ENCODE peak calls at places on chromosome 21, in seven cellular contexts. T is NCI-H1105 treated with DMSO at 0.1 percent for 48 hours; Y is Caco-2; S is fibroblast of lung; Q is astrocyte of the spinal cord; W is choroid plexus epithelial cell; F is activated CD4-positive, alpha-beta T cell treated with anti-CD3 and anti-CD28 coated beads, Interleukin-2, amount 50 U/mL, for 1 hour. V is an unnamed sample.

GRCh38 chr21:45256912-45257672 is 30.6 kb downstream of the POFUT2 start:
- DNase-seq in T (no peak), Y (no peak), S (no peak), Q (no peak), W (peak), F (no peak), V (no peak)

GRCh38 chr21:17370750-17371325 is 142.0 kb upstream of the CXADR start:
- DNase-seq in T (peak), Y (no peak), S (no peak), Q (no peak), W (peak), F (no peak), V (no peak)

GRCh38 chr21:32412162-32412997 is at the start of gene EVA1C:
- DNase-seq in T (peak), Y (no peak), S (peak), Q (peak), W (peak), F (peak), V (peak)

GRCh38 chr21:32529679-32530078 is 55.6 kb downstream of the TCP10L start:
- DNase-seq in T (no peak), Y (no peak), S (no peak), Q (no peak), W (peak), F (no peak), V (no peak)

GRCh38 chr21:16519012-16519411 is 789.2 kb downstream of the USP25 start:
- DNase-seq in T (no peak), Y (no peak), S (no peak), Q (no peak), W (no peak), F (no peak), V (no peak)

GRCh38 chr21:34669149-34669879 is 520 bp downstream of the CLIC6 start:
- DNase-seq in T (no peak), Y (no peak), S (no peak), Q (no peak), W (no peak), F (no peak), V (peak)

GRCh38 chr21:25107708-25108107 is 499.6 kb downstream of the MRPL39 start:
- DNase-seq in T (no peak), Y (no peak), S (peak), Q (peak), W (peak), F (no peak), V (no peak)

GRCh38 chr21:41168391-41169257 is 664 bp downstream of the BACE2 start:
- DNase-seq in T (peak), Y (no peak), S (peak), Q (peak), W (peak), F (no peak), V (peak)

GRCh38 chr21:46661211-46661625 is 25.7 kb downstream of the PRMT2 start:
- DNase-seq in T (no peak), Y (no peak), S (peak), Q (peak), W (peak), F (peak), V (peak)

GRCh38 chr21:16992448-16992847 is 520.4 kb upstream of the CXADR start:
- DNase-seq in T (no peak), Y (no peak), S (no peak), Q (no peak), W (no peak), F (no peak), V (no peak)

GRCh38 chr21:44751186-44751798 is 39.9 kb upstream of the TSPEAR start:
- DNase-seq in T (no peak), Y (no peak), S (no peak), Q (no peak), W (no peak), F (no peak), V (no peak)

GRCh38 chr21:36640260-36641244 is 58.4 kb upstream of the SIM2 start:
- DNase-seq in T (no peak), Y (no peak), S (no peak), Q (no peak), W (peak), F (no peak), V (no peak)

GRCh38 chr21:17053321-17053720 is 459.5 kb upstream of the CXADR start:
- DNase-seq in T (no peak), Y (no peak), S (no peak), Q (no peak), W (no peak), F (no peak), V (no peak)

GRCh38 chr21:14076143-14076806 is 134.5 kb downstream of the LIPI start:
- DNase-seq in T (no peak), Y (no peak), S (no peak), Q (no peak), W (no peak), F (no peak), V (no peak)

GRCh38 chr21:14989359-14989758 is 75.4 kb downstream of the NRIP1 start:
- DNase-seq in T (no peak), Y (no peak), S (peak), Q (no peak), W (peak), F (no peak), V (no peak)

GRCh38 chr21:41601573-41602371 is 93.8 kb upstream of the TMPRSS2 start:
- DNase-seq in T (no peak), Y (peak), S (no peak), Q (no peak), W (peak), F (no peak), V (no peak)

GRCh38 chr21:45979651-45980050 is 1.9 kb upstream of the COL6A1 start:
- DNase-seq in T (no peak), Y (no peak), S (no peak), Q (no peak), W (no peak), F (no peak), V (peak)

GRCh38 chr21:42641311-42642218 is 11.9 kb upstream of the PDE9A start:
- DNase-seq in T (no peak), Y (no peak), S (peak), Q (no peak), W (no peak), F (no peak), V (no peak)

GRCh38 chr21:33380483-33380998 is 22.7 kb upstream of the IFNGR2 start:
- DNase-seq in T (no peak), Y (peak), S (peak), Q (peak), W (peak), F (peak), V (peak)

GRCh38 chr21:46055863-46056281 is 42.0 kb upstream of the COL6A2 start:
- DNase-seq in T (no peak), Y (peak), S (peak), Q (no peak), W (no peak), F (no peak), V (no peak)

GRCh38 chr21:16708431-16708830 is 804.4 kb upstream of the CXADR start:
- DNase-seq in T (no peak), Y (no peak), S (peak), Q (peak), W (peak), F (no peak), V (no peak)